ENCODE peak calls at places on chromosomes 7 and 10, in nine cellular contexts. One of them, this sample, is unnamed.

GRCh38 chr7:37193087-37193774 is 255.4 kb downstream of the ELMO1 start:
- DNase-seq in RPMI7951: no peak
- DNase-seq in HCT116: no peak
- DNase-seq in NCI-H510A treated with DMSO at 0.1 percent for 48 hours: no peak
- DNase-seq in progenitor cell of endocrine pancreas: no peak
- DNase-seq in ELF-1: no peak
- DNase-seq in lung: no peak
- DNase-seq in AML-193: no peak
- DNase-seq in right lobe of liver: no peak
- DNase-seq in this sample: no peak

GRCh38 chr7:82105463-82105862 is 335.6 kb upstream of the HGF start:
- DNase-seq in RPMI7951: peak
- DNase-seq in HCT116: peak
- DNase-seq in NCI-H510A treated with DMSO at 0.1 percent for 48 hours: no peak
- DNase-seq in progenitor cell of endocrine pancreas: no peak
- DNase-seq in ELF-1: no peak
- DNase-seq in lung: no peak
- DNase-seq in AML-193: no peak
- DNase-seq in right lobe of liver: no peak
- DNase-seq in this sample: peak

GRCh38 chr7:152054377-152055230 is 29.1 kb downstream of the GALNT11 start:
- DNase-seq in RPMI7951: peak
- DNase-seq in HCT116: no peak
- DNase-seq in NCI-H510A treated with DMSO at 0.1 percent for 48 hours: no peak
- DNase-seq in progenitor cell of endocrine pancreas: no peak
- DNase-seq in ELF-1: no peak
- DNase-seq in lung: no peak
- DNase-seq in AML-193: no peak
- DNase-seq in right lobe of liver: no peak
- DNase-seq in this sample: no peak

GRCh38 chr10:62268027-62268398 is 631 bp downstream of the RTKN2 start:
- DNase-seq in RPMI7951: no peak
- DNase-seq in HCT116: no peak
- DNase-seq in NCI-H510A treated with DMSO at 0.1 percent for 48 hours: no peak
- DNase-seq in progenitor cell of endocrine pancreas: no peak
- DNase-seq in ELF-1: no peak
- DNase-seq in lung: no peak
- DNase-seq in AML-193: no peak
- DNase-seq in right lobe of liver: peak
- DNase-seq in this sample: no peak

GRCh38 chr10:97063271-97063982 is 122.3 kb downstream of the SLIT1 start:
- DNase-seq in RPMI7951: no peak
- DNase-seq in HCT116: no peak
- DNase-seq in NCI-H510A treated with DMSO at 0.1 percent for 48 hours: no peak
- DNase-seq in progenitor cell of endocrine pancreas: no peak
- DNase-seq in ELF-1: no peak
- DNase-seq in lung: no peak
- DNase-seq in AML-193: no peak
- DNase-seq in right lobe of liver: no peak
- DNase-seq in this sample: no peak

GRCh38 chr7:133746847-133747246 is 380.3 kb upstream of the LRGUK start:
- DNase-seq in RPMI7951: no peak
- DNase-seq in HCT116: no peak
- DNase-seq in NCI-H510A treated with DMSO at 0.1 percent for 48 hours: no peak
- DNase-seq in progenitor cell of endocrine pancreas: no peak
- DNase-seq in ELF-1: no peak
- DNase-seq in lung: no peak
- DNase-seq in AML-193: no peak
- DNase-seq in right lobe of liver: no peak
- DNase-seq in this sample: no peak

GRCh38 chr7:46933596-46933995 is 648.3 kb downstream of the TNS3 start:
- DNase-seq in RPMI7951: peak
- DNase-seq in HCT116: no peak
- DNase-seq in NCI-H510A treated with DMSO at 0.1 percent for 48 hours: no peak
- DNase-seq in progenitor cell of endocrine pancreas: no peak
- DNase-seq in ELF-1: no peak
- DNase-seq in lung: no peak
- DNase-seq in AML-193: no peak
- DNase-seq in right lobe of liver: no peak
- DNase-seq in this sample: no peak

GRCh38 chr7:44062180-44062902 is 3.0 kb downstream of the PGAM2 start:
- DNase-seq in RPMI7951: no peak
- DNase-seq in HCT116: no peak
- DNase-seq in NCI-H510A treated with DMSO at 0.1 percent for 48 hours: no peak
- DNase-seq in progenitor cell of endocrine pancreas: no peak
- DNase-seq in ELF-1: no peak
- DNase-seq in lung: no peak
- DNase-seq in AML-193: no peak
- DNase-seq in right lobe of liver: peak
- DNase-seq in this sample: no peak

GRCh38 chr7:41976411-41976810 is 260.6 kb downstream of the GLI3 start:
- DNase-seq in RPMI7951: no peak
- DNase-seq in HCT116: no peak
- DNase-seq in NCI-H510A treated with DMSO at 0.1 percent for 48 hours: no peak
- DNase-seq in progenitor cell of endocrine pancreas: no peak
- DNase-seq in ELF-1: no peak
- DNase-seq in lung: no peak
- DNase-seq in AML-193: no peak
- DNase-seq in right lobe of liver: no peak
- DNase-seq in this sample: no peak

GRCh38 chr7:148962823-148963582 is 65.3 kb downstream of the PDIA4 start:
- DNase-seq in RPMI7951: peak
- DNase-seq in HCT116: peak
- DNase-seq in NCI-H510A treated with DMSO at 0.1 percent for 48 hours: peak
- DNase-seq in progenitor cell of endocrine pancreas: peak
- DNase-seq in ELF-1: peak
- DNase-seq in lung: peak
- DNase-seq in AML-193: peak
- DNase-seq in right lobe of liver: peak
- DNase-seq in this sample: peak

GRCh38 chr7:46283852-46284251 is 362.8 kb upstream of the IGFBP3 start:
- DNase-seq in RPMI7951: no peak
- DNase-seq in HCT116: no peak
- DNase-seq in NCI-H510A treated with DMSO at 0.1 percent for 48 hours: no peak
- DNase-seq in progenitor cell of endocrine pancreas: no peak
- DNase-seq in ELF-1: no peak
- DNase-seq in lung: no peak
- DNase-seq in AML-193: no peak
- DNase-seq in right lobe of liver: no peak
- DNase-seq in this sample: no peak

GRCh38 chr7:101846006-101846405 is 28.6 kb downstream of the CUX1 start:
- DNase-seq in RPMI7951: no peak
- DNase-seq in HCT116: no peak
- DNase-seq in NCI-H510A treated with DMSO at 0.1 percent for 48 hours: no peak
- DNase-seq in progenitor cell of endocrine pancreas: no peak
- DNase-seq in ELF-1: no peak
- DNase-seq in lung: no peak
- DNase-seq in AML-193: no peak
- DNase-seq in right lobe of liver: no peak
- DNase-seq in this sample: no peak

GRCh38 chr10:35294506-35294905 is 41.8 kb upstream of the CCNY start:
- DNase-seq in RPMI7951: no peak
- DNase-seq in HCT116: no peak
- DNase-seq in NCI-H510A treated with DMSO at 0.1 percent for 48 hours: no peak
- DNase-seq in progenitor cell of endocrine pancreas: no peak
- DNase-seq in ELF-1: no peak
- DNase-seq in lung: no peak
- DNase-seq in AML-193: no peak
- DNase-seq in right lobe of liver: no peak
- DNase-seq in this sample: no peak

GRCh38 chr7:57427594-57427993 is 22.4 kb upstream of the ZNF716 start:
- DNase-seq in RPMI7951: no peak
- DNase-seq in HCT116: no peak
- DNase-seq in NCI-H510A treated with DMSO at 0.1 percent for 48 hours: no peak
- DNase-seq in progenitor cell of endocrine pancreas: no peak
- DNase-seq in ELF-1: no peak
- DNase-seq in lung: peak
- DNase-seq in AML-193: no peak
- DNase-seq in right lobe of liver: no peak
- DNase-seq in this sample: no peak

GRCh38 chr10:121580276-121581116 is 17.7 kb downstream of the FGFR2 start:
- DNase-seq in RPMI7951: no peak
- DNase-seq in HCT116: no peak
- DNase-seq in NCI-H510A treated with DMSO at 0.1 percent for 48 hours: peak
- DNase-seq in progenitor cell of endocrine pancreas: no peak
- DNase-seq in ELF-1: peak
- DNase-seq in lung: no peak
- DNase-seq in AML-193: no peak
- DNase-seq in right lobe of liver: no peak
- DNase-seq in this sample: no peak

GRCh38 chr7:70417061-70417655 is 714.8 kb upstream of the GALNT17 start:
- DNase-seq in RPMI7951: no peak
- DNase-seq in HCT116: no peak
- DNase-seq in NCI-H510A treated with DMSO at 0.1 percent for 48 hours: no peak
- DNase-seq in progenitor cell of endocrine pancreas: no peak
- DNase-seq in ELF-1: peak
- DNase-seq in lung: no peak
- DNase-seq in AML-193: no peak
- DNase-seq in right lobe of liver: no peak
- DNase-seq in this sample: no peak

GRCh38 chr7:36048141-36048901 is 104.7 kb upstream of the EEPD1 start:
- DNase-seq in RPMI7951: peak
- DNase-seq in HCT116: no peak
- DNase-seq in NCI-H510A treated with DMSO at 0.1 percent for 48 hours: no peak
- DNase-seq in progenitor cell of endocrine pancreas: no peak
- DNase-seq in ELF-1: no peak
- DNase-seq in lung: no peak
- DNase-seq in AML-193: peak
- DNase-seq in right lobe of liver: no peak
- DNase-seq in this sample: no peak

GRCh38 chr10:130737622-130738021 is 573.9 kb downstream of the TCERG1L start:
- DNase-seq in RPMI7951: no peak
- DNase-seq in HCT116: no peak
- DNase-seq in NCI-H510A treated with DMSO at 0.1 percent for 48 hours: no peak
- DNase-seq in progenitor cell of endocrine pancreas: peak
- DNase-seq in ELF-1: peak
- DNase-seq in lung: no peak
- DNase-seq in AML-193: no peak
- DNase-seq in right lobe of liver: no peak
- DNase-seq in this sample: no peak

GRCh38 chr7:69067397-69067796 is 530.9 kb upstream of the AUTS2 start:
- DNase-seq in RPMI7951: no peak
- DNase-seq in HCT116: no peak
- DNase-seq in NCI-H510A treated with DMSO at 0.1 percent for 48 hours: no peak
- DNase-seq in progenitor cell of endocrine pancreas: no peak
- DNase-seq in ELF-1: peak
- DNase-seq in lung: no peak
- DNase-seq in AML-193: no peak
- DNase-seq in right lobe of liver: peak
- DNase-seq in this sample: no peak

GRCh38 chr7:746074-747061 is 19.3 kb upstream of the PRKAR1B start:
- DNase-seq in RPMI7951: no peak
- DNase-seq in HCT116: no peak
- DNase-seq in NCI-H510A treated with DMSO at 0.1 percent for 48 hours: no peak
- DNase-seq in progenitor cell of endocrine pancreas: no peak
- DNase-seq in ELF-1: no peak
- DNase-seq in lung: no peak
- DNase-seq in AML-193: no peak
- DNase-seq in right lobe of liver: peak
- DNase-seq in this sample: no peak

GRCh38 chr10:78450239-78450638 is 416.6 kb downstream of the RPS24 start:
- DNase-seq in RPMI7951: no peak
- DNase-seq in HCT116: no peak
- DNase-seq in NCI-H510A treated with DMSO at 0.1 percent for 48 hours: no peak
- DNase-seq in progenitor cell of endocrine pancreas: no peak
- DNase-seq in ELF-1: no peak
- DNase-seq in lung: no peak
- DNase-seq in AML-193: no peak
- DNase-seq in right lobe of liver: no peak
- DNase-seq in this sample: no peak